ENCODE peak calls at places on chromosome 21, in four cellular contexts. D is HepG2, W is endothelial cell of umbilical vein, T is A549. H is an unnamed sample.

GRCh38 chr21:46298083-46298412 is 11.9 kb downstream of the YBEY start:
- DNase-seq in D (no peak), W (peak; percentile 36), T (no peak), H (no peak)

GRCh38 chr21:44405948-44406872 is 49.1 kb upstream of the LRRC3 start:
- DNase-seq in D (no peak), W (no peak), T (no peak), H (no peak)

GRCh38 chr21:45332981-45333582 is 45.4 kb upstream of the POFUT2 start:
- DNase-seq in D (no peak), W (no peak), T (no peak), H (no peak)

GRCh38 chr21:46100426-46100825 is 2.5 kb downstream of the COL6A2 start:
- DNase-seq in D (no peak), W (no peak), T (no peak), H (no peak)

GRCh38 chr21:18430341-18430740 is 26.8 kb upstream of the TMPRSS15 start:
- DNase-seq in D (no peak), W (no peak), T (no peak), H (no peak)

GRCh38 chr21:17780539-17780938 is 38.6 kb downstream of the C21orf91 start:
- DNase-seq in D (no peak), W (peak; percentile 13), T (no peak), H (peak; percentile 57)

GRCh38 chr21:37551406-37552355 is 185.1 kb downstream of the DYRK1A start:
- DNase-seq in D (peak; percentile 53), W (peak; percentile 49), T (no peak), H (no peak)

GRCh38 chr21:44999972-45000636 is 60.3 kb downstream of the SLX9 start:
- DNase-seq in D (no peak), W (no peak), T (no peak), H (no peak)

GRCh38 chr21:41071410-41071809 is 96.5 kb upstream of the BACE2 start:
- DNase-seq in D (no peak), W (no peak), T (no peak), H (peak; percentile 15)

GRCh38 chr21:46113497-46114176 is 15.7 kb downstream of the COL6A2 start:
- DNase-seq in D (no peak), W (no peak), T (no peak), H (no peak)

GRCh38 chr21:44424608-44425306 is 30.6 kb upstream of the LRRC3 start:
- DNase-seq in D (no peak), W (no peak), T (no peak), H (no peak)

GRCh38 chr21:45147473-45148315 is 73.3 kb downstream of the ADARB1 start:
- DNase-seq in D (no peak), W (no peak), T (no peak), H (no peak)

DNA sequence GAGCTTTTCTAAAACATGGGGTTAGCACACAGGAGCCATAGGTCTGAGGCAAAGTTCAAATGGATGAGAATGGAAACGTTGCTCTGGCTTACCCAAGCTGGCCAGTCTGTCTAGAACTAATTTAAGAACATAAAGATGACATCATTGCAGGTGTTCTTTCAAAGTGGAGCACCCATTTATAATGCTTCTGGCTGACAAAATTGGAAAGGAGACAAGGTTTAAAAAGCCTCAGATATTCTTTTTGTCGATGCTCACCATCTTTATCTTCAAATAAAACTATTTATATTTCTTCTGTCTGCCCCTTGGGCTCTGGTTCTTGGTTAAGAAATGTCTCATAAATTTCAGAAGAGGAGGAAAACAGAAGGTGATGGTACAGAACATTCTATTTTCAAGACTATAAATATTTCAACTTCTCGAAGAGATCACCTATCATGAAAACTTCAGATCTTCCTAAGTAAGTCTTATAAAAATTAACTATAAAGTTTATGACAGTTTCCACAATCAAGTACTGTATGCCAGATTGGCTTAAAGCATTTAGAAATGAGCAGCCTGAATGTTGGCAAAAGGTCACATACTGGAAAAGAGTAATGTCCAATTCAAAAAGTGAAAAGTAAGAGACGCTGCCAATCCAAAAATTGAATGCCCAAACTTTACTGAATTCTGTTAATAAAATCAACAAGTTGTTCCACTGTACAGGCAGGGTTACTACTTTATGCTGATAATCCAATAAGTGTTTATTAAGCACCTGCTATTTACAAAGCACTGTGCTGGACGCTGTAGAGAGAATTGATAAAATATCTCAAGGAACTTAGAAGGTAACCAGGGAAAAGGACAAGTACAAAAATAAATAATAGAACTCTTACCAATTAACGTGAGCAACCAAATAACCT is 92.0 kb downstream of the ETS2 start:
- DNase-seq in D (no peak), W (no peak), T (no peak), H (no peak)
- TF ChIP-seq MYC in D (no peak), W (no peak), T (no peak), H (no peak)

DNA sequence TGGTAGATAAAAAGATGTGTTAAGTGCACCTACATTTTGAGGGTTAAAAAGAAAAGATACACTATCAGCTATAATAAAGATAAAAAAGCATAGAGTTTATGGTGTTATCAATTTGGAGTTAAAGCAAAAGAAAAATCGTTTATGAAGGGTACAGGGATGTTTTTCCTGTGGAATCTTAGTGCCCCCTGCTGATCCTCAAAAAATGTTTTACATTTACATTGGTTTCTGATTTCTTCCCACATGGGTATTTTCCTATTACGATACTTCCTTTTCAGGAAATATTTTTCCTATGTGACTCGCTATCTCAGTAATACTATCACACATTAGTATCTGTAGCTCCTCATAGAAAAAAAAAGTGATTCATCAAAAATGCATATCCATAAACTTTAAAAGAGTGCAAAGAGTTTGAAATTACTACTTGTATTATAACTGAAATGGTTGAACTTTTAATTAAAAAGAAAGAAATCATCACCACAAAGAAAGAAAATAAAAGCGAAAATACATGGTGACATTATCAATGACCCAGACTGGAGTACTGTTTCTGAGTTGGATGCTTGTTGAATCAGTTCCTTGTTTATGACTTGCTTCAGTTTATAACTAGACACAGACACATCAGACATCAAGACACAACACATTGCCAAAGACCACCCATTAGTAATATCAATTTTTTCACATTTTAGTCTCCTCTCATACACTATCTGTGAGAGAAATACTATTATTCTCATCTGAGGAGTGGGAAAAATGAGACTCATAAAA is 293.2 kb downstream of the MRPL39 start:
- DNase-seq in D (no peak), W (no peak), T (no peak), H (peak; percentile 16)
- TF ChIP-seq CTCF in D (no peak), W (no peak), T (no peak), H (no peak)

GRCh38 chr21:30515681-30516080 is 13.7 kb upstream of the KRTAP19-5 start:
- DNase-seq in D (no peak), W (no peak), T (no peak), H (no peak)

DNA sequence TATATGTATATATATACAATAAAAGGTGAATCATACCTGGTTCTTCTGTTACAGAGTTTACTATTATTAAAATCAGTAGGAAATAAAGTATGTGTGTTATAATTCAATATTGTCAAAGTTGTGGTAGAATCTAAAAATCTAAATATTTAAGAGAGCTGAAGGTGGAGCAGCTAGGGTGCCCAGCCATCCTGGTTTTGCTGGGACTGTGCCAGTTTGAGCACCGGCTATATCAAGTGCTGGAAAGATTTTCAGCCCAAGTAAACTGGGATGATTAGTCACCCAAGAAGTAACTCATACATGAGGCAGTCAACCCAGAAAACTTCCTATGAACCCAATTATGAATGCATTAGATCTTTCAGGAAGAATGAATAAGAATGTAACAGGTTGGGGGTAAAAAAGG is 16.9 kb upstream of the KRTAP19-5 start:
- DNase-seq in D (no peak), W (no peak), T (no peak), H (no peak)
- TF ChIP-seq MYC in D (no peak), W (no peak), T (no peak), H (no peak)

GRCh38 chr21:43362928-43363314 is 64.0 kb downstream of the SIK1 start:
- DNase-seq in D (no peak), W (no peak), T (no peak), H (no peak)

GRCh38 chr21:43361493-43362296 is 65.2 kb downstream of the SIK1 start:
- DNase-seq in D (no peak), W (peak; percentile 16), T (no peak), H (no peak)

GRCh38 chr21:43361127-43361492 is 65.8 kb downstream of the SIK1 start:
- DNase-seq in D (no peak), W (no peak), T (no peak), H (peak; percentile 13)

GRCh38 chr21:43363506-43364260 is 63.2 kb downstream of the SIK1 start:
- DNase-seq in D (no peak), W (no peak), T (no peak), H (no peak)

DNA sequence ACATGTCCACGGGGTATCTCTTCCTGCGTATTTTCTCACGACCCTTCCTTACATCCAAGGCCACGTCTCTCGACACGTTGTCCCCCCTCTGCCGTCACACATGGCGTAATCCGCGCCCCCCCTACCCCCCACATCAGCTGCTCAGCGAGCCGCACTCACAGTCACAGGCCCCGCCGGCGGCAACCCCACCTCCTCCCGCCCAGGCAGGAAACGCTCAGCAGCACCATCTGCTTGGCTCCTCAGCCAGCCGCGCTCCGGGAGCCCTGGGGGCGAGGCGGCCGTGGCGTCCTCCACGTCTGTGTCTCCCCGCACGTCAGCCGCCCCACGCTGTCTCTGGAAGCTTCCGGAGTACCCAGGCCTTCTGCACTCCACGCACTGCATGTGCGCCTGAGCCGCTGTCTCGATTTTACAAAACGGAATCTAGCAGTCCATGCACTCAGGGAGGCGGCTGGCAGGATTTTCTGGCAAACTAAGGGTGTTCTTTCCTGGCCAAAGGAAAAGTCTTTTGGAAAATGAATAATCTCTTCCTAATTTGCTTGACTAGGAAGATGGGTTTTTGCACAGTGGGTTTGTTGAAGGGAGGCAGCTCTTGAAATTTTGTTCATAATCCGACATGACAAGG is 64.5 kb downstream of the SIK1 start:
- DNase-seq in D (no peak), W (peak; percentile 64), T (no peak), H (peak; percentile 52)
- TF ChIP-seq CTCF in D (no peak), W (no peak), T (no peak), H (no peak)

GRCh38 chr21:29585462-29585861 is 286.7 kb downstream of the BACH1 start:
- DNase-seq in D (no peak), W (no peak), T (no peak), H (no peak)
- TF ChIP-seq MYC in D (no peak), W (no peak), T (no peak), H (no peak)

GRCh38 chr21:33800753-33801423 is 114.7 kb downstream of the ATP5PO start:
- DNase-seq in D (no peak), W (no peak), T (no peak), H (no peak)

GRCh38 chr21:33799378-33800090 is 116.1 kb downstream of the ATP5PO start:
- DNase-seq in D (no peak), W (no peak), T (no peak), H (no peak)

GRCh38 chr21:33802458-33802857 is 113.1 kb downstream of the ATP5PO start:
- DNase-seq in D (no peak), W (no peak), T (no peak), H (no peak)

GRCh38 chr21:33797565-33797964 is 118.0 kb downstream of the ATP5PO start:
- DNase-seq in D (no peak), W (no peak), T (no peak), H (no peak)

GRCh38 chr21:33801424-33802405 is 113.9 kb downstream of the ATP5PO start:
- DNase-seq in D (peak; percentile 1), W (no peak), T (peak; percentile 14), H (peak; percentile 35)
- TF ChIP-seq CTCF in D (no peak), W (no peak), T (no peak), H (no peak)

GRCh38 chr21:32886339-32886738 is 114.8 kb upstream of the PAXBP1 start:
- DNase-seq in D (peak; percentile 7), W (no peak), T (no peak), H (no peak)

GRCh38 chr21:32887026-32887425 is 115.5 kb upstream of the PAXBP1 start:
- DNase-seq in D (no peak), W (no peak), T (no peak), H (no peak)

GRCh38 chr21:32884062-32884461 is 112.5 kb upstream of the PAXBP1 start:
- DNase-seq in D (no peak), W (no peak), T (no peak), H (peak; percentile 4)

GRCh38 chr21:32889596-32889995 is 118.0 kb upstream of the PAXBP1 start:
- DNase-seq in D (no peak), W (no peak), T (no peak), H (no peak)

GRCh38 chr21:32888971-32889370 is 117.4 kb upstream of the PAXBP1 start:
- DNase-seq in D (no peak), W (no peak), T (no peak), H (no peak)
- TF ChIP-seq MYC in D (no peak), W (no peak), T (no peak), H (no peak)

H was measured in NB4.